ENCODE peak calls at places on chromosomes 2 and 18, in eight cellular contexts. One of them, this sample, is unnamed.

GRCh38 chr2:42854207-42854818 is 61.9 kb upstream of the HAAO start:
- DNase-seq in K562: no peak
- DNase-seq in AG09309: no peak
- DNase-seq in transverse colon: peak; percentile 27
- DNase-seq in progenitor cell of endocrine pancreas: no peak
- DNase-seq in GM13976: no peak
- DNase-seq in GM12865: no peak
- DNase-seq in Panc1: no peak
- DNase-seq in this sample: no peak

GRCh38 chr18:36593641-36594040 is 235.2 kb downstream of the TPGS2 start:
- DNase-seq in transverse colon: no peak
- DNase-seq in progenitor cell of endocrine pancreas: no peak
- DNase-seq in GM12865: no peak
- DNase-seq in GM13976: no peak
- DNase-seq in AG09309: no peak
- DNase-seq in Panc1: no peak
- DNase-seq in K562: no peak
- DNase-seq in this sample: no peak

GRCh38 chr2:9238927-9239326 is 32.3 kb downstream of the ASAP2 start:
- DNase-seq in K562: no peak
- DNase-seq in GM12865: no peak
- DNase-seq in progenitor cell of endocrine pancreas: no peak
- DNase-seq in AG09309: no peak
- DNase-seq in GM13976: no peak
- DNase-seq in transverse colon: no peak
- DNase-seq in Panc1: no peak
- DNase-seq in this sample: peak; percentile 40

GRCh38 chr2:218030409-218031195 is 27.8 kb upstream of the TNS1 start:
- DNase-seq in GM13976: no peak
- DNase-seq in K562: no peak
- DNase-seq in Panc1: no peak
- DNase-seq in GM12865: no peak
- DNase-seq in AG09309: no peak
- DNase-seq in progenitor cell of endocrine pancreas: no peak
- DNase-seq in transverse colon: no peak
- DNase-seq in this sample: no peak

GRCh38 chr18:11500153-11501122 is 109.0 kb upstream of the SLC35G4 start:
- DNase-seq in Panc1: peak; percentile 81
- DNase-seq in AG09309: peak; percentile 96
- DNase-seq in transverse colon: no peak
- DNase-seq in GM12865: peak; percentile 89
- DNase-seq in progenitor cell of endocrine pancreas: no peak
- DNase-seq in GM13976: no peak
- DNase-seq in K562: no peak
- DNase-seq in this sample: no peak

GRCh38 chr2:99862566-99862965 is 279.8 kb downstream of the AFF3 start:
- DNase-seq in GM13976: no peak
- DNase-seq in AG09309: no peak
- DNase-seq in GM12865: no peak
- DNase-seq in progenitor cell of endocrine pancreas: no peak
- DNase-seq in Panc1: no peak
- DNase-seq in K562: no peak
- DNase-seq in transverse colon: no peak
- DNase-seq in this sample: no peak

GRCh38 chr2:119425620-119426395 is 5.8 kb upstream of the TMEM37 start:
- DNase-seq in progenitor cell of endocrine pancreas: no peak
- DNase-seq in AG09309: no peak
- DNase-seq in transverse colon: peak; percentile 83
- DNase-seq in GM13976: no peak
- DNase-seq in GM12865: no peak
- DNase-seq in Panc1: no peak
- DNase-seq in K562: no peak
- DNase-seq in this sample: no peak

GRCh38 chr2:119387381-119388129 is 20.8 kb downstream of the DBI start:
- DNase-seq in progenitor cell of endocrine pancreas: no peak
- DNase-seq in AG09309: peak; percentile 55
- DNase-seq in Panc1: no peak
- DNase-seq in GM12865: peak; percentile 65
- DNase-seq in GM13976: peak; percentile 73
- DNase-seq in K562: peak; percentile 22
- DNase-seq in transverse colon: peak; percentile 55
- DNase-seq in this sample: no peak

GRCh38 chr2:128421286-128421685 is 102.6 kb upstream of the HS6ST1 start:
- DNase-seq in transverse colon: no peak
- DNase-seq in AG09309: no peak
- DNase-seq in GM12865: no peak
- DNase-seq in GM13976: no peak
- DNase-seq in K562: no peak
- DNase-seq in Panc1: no peak
- DNase-seq in progenitor cell of endocrine pancreas: no peak
- DNase-seq in this sample: no peak

GRCh38 chr2:104033399-104033798 is 820.5 kb upstream of the POU3F3 start:
- DNase-seq in progenitor cell of endocrine pancreas: no peak
- DNase-seq in AG09309: no peak
- DNase-seq in Panc1: peak; percentile 12
- DNase-seq in K562: no peak
- DNase-seq in GM13976: no peak
- DNase-seq in transverse colon: no peak
- DNase-seq in GM12865: peak; percentile 27
- DNase-seq in this sample: no peak

GRCh38 chr2:31937741-31938140 is 73.1 kb downstream of the MEMO1 start:
- DNase-seq in GM12865: no peak
- DNase-seq in GM13976: no peak
- DNase-seq in progenitor cell of endocrine pancreas: no peak
- DNase-seq in Panc1: no peak
- DNase-seq in transverse colon: no peak
- DNase-seq in K562: no peak
- DNase-seq in AG09309: no peak
- DNase-seq in this sample: no peak

GRCh38 chr2:174120346-174120745 is 128.0 kb downstream of the OLA1 start:
- DNase-seq in transverse colon: no peak
- DNase-seq in K562: no peak
- DNase-seq in AG09309: no peak
- DNase-seq in Panc1: peak; percentile 7
- DNase-seq in GM13976: no peak
- DNase-seq in progenitor cell of endocrine pancreas: no peak
- DNase-seq in GM12865: peak; percentile 4
- DNase-seq in this sample: no peak

GRCh38 chr2:219247678-219248642 is 2.7 kb downstream of the STK16 start:
- DNase-seq in Panc1: no peak
- DNase-seq in transverse colon: peak; percentile 46
- DNase-seq in GM12865: peak; percentile 47
- DNase-seq in GM13976: no peak
- DNase-seq in K562: peak; percentile 9
- DNase-seq in AG09309: no peak
- DNase-seq in progenitor cell of endocrine pancreas: no peak
- DNase-seq in this sample: no peak

GRCh38 chr2:234198976-234199375 is 148.5 kb downstream of the SPP2 start:
- DNase-seq in AG09309: no peak
- DNase-seq in GM12865: no peak
- DNase-seq in K562: no peak
- DNase-seq in transverse colon: no peak
- DNase-seq in progenitor cell of endocrine pancreas: no peak
- DNase-seq in GM13976: no peak
- DNase-seq in Panc1: no peak
- DNase-seq in this sample: no peak

GRCh38 chr18:54204883-54205282 is 19.6 kb downstream of the MBD2 start:
- DNase-seq in K562: no peak
- DNase-seq in progenitor cell of endocrine pancreas: no peak
- DNase-seq in transverse colon: no peak
- DNase-seq in GM13976: no peak
- DNase-seq in Panc1: no peak
- DNase-seq in GM12865: no peak
- DNase-seq in AG09309: no peak
- DNase-seq in this sample: no peak

DNA sequence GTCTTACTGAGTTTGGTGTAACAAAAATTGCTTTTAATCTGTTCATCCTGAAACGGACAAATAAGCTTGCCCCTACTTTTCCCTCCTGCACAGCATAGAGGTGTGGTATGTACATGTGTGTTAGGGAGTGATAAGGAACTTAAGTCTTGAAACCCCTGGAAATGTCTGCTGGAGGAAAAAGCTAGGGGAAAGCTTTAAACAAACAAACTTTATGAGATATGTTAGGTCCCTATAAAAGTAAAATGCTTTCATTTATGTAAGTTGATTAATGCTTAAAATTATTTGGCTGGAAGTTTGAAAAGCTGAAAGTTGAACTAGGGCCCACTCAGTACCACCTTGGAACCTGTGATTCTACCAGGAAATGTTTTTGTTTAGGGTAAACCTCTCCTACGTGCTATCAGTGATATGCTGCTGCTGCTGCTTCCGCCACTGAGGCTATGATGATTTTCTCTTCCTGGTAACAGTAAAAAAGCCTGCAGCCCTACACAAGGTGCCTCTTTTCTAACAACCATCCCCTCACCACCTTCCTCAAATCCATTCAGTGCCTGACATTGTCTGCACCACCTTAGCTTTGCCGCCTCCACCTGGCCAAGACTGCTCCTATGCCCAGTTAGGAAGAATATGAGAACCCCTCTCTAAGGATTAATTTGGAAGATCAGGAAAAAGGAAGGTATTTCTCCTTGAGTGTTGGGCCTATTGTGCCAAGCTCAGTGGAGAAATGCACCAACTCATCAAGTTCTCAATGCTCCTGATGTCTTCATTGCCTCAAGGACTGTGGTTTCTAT is 2.5 kb upstream of the YES1 start:
- DNase-seq in transverse colon: no peak
- DNase-seq in GM13976: no peak
- DNase-seq in GM12865: no peak
- DNase-seq in K562: peak; percentile 86
- DNase-seq in AG09309: no peak
- DNase-seq in progenitor cell of endocrine pancreas: no peak
- DNase-seq in Panc1: no peak
- DNase-seq in this sample: no peak
- TF ChIP-seq CTCF in transverse colon: no peak
- TF ChIP-seq CTCF in GM13976: no peak
- TF ChIP-seq CTCF in GM12865: no peak
- TF ChIP-seq CTCF in K562: peak; percentile 22
- TF ChIP-seq CTCF in AG09309: no peak
- TF ChIP-seq CTCF in progenitor cell of endocrine pancreas: no peak
- TF ChIP-seq CTCF in Panc1: peak; percentile 51
- TF ChIP-seq CTCF in this sample: peak; percentile 29

GRCh38 chr2:68938938-68939337 is 13.8 kb downstream of the GKN2 start:
- DNase-seq in progenitor cell of endocrine pancreas: no peak
- DNase-seq in GM12865: no peak
- DNase-seq in K562: no peak
- DNase-seq in AG09309: no peak
- DNase-seq in GM13976: no peak
- DNase-seq in Panc1: no peak
- DNase-seq in transverse colon: no peak
- DNase-seq in this sample: no peak

GRCh38 chr2:68942827-68943226 is 9.9 kb downstream of the GKN2 start:
- DNase-seq in progenitor cell of endocrine pancreas: no peak
- DNase-seq in Panc1: no peak
- DNase-seq in transverse colon: no peak
- DNase-seq in GM13976: no peak
- DNase-seq in K562: no peak
- DNase-seq in GM12865: no peak
- DNase-seq in AG09309: no peak
- DNase-seq in this sample: no peak

GRCh38 chr2:68937346-68938055 is 15.2 kb downstream of the GKN2 start:
- DNase-seq in GM12865: no peak
- DNase-seq in progenitor cell of endocrine pancreas: no peak
- DNase-seq in AG09309: no peak
- DNase-seq in GM13976: no peak
- DNase-seq in Panc1: no peak
- DNase-seq in K562: no peak
- DNase-seq in transverse colon: no peak
- DNase-seq in this sample: no peak

GRCh38 chr2:68940369-68940768 is 12.3 kb downstream of the GKN2 start:
- DNase-seq in progenitor cell of endocrine pancreas: no peak
- DNase-seq in GM13976: no peak
- DNase-seq in K562: no peak
- DNase-seq in AG09309: no peak
- DNase-seq in transverse colon: no peak
- DNase-seq in GM12865: no peak
- DNase-seq in Panc1: no peak
- DNase-seq in this sample: no peak

GRCh38 chr2:68939962-68940361 is 12.7 kb downstream of the GKN2 start:
- DNase-seq in progenitor cell of endocrine pancreas: no peak
- DNase-seq in transverse colon: no peak
- DNase-seq in Panc1: no peak
- DNase-seq in K562: no peak
- DNase-seq in GM13976: no peak
- DNase-seq in AG09309: no peak
- DNase-seq in GM12865: no peak
- DNase-seq in this sample: no peak
- TF ChIP-seq CTCF in progenitor cell of endocrine pancreas: no peak
- TF ChIP-seq CTCF in transverse colon: no peak
- TF ChIP-seq CTCF in Panc1: no peak
- TF ChIP-seq CTCF in K562: no peak
- TF ChIP-seq CTCF in GM13976: no peak
- TF ChIP-seq CTCF in AG09309: no peak
- TF ChIP-seq CTCF in GM12865: no peak
- TF ChIP-seq CTCF in this sample: no peak

GRCh38 chr2:239308696-239309397 is 92.0 kb downstream of the HDAC4 start:
- DNase-seq in K562: no peak
- DNase-seq in transverse colon: peak; percentile 29
- DNase-seq in Panc1: no peak
- DNase-seq in progenitor cell of endocrine pancreas: no peak
- DNase-seq in GM12865: no peak
- DNase-seq in AG09309: peak; percentile 28
- DNase-seq in GM13976: no peak
- DNase-seq in this sample: no peak
- TF ChIP-seq CTCF in K562: no peak
- TF ChIP-seq CTCF in transverse colon: no peak
- TF ChIP-seq CTCF in Panc1: no peak
- TF ChIP-seq CTCF in progenitor cell of endocrine pancreas: no peak
- TF ChIP-seq CTCF in GM12865: no peak
- TF ChIP-seq CTCF in AG09309: no peak
- TF ChIP-seq CTCF in GM13976: no peak
- TF ChIP-seq CTCF in this sample: no peak

GRCh38 chr2:171228826-171229225 is 68.1 kb upstream of the TLK1 start:
- DNase-seq in GM13976: no peak
- DNase-seq in Panc1: no peak
- DNase-seq in GM12865: peak; percentile 23
- DNase-seq in AG09309: no peak
- DNase-seq in transverse colon: no peak
- DNase-seq in K562: no peak
- DNase-seq in progenitor cell of endocrine pancreas: no peak
- DNase-seq in this sample: no peak

GRCh38 chr2:171227066-171227782 is 66.5 kb upstream of the TLK1 start:
- DNase-seq in AG09309: peak; percentile 28
- DNase-seq in Panc1: no peak
- DNase-seq in GM13976: no peak
- DNase-seq in K562: peak; percentile 53
- DNase-seq in GM12865: no peak
- DNase-seq in transverse colon: no peak
- DNase-seq in progenitor cell of endocrine pancreas: no peak
- DNase-seq in this sample: no peak

GRCh38 chr2:171226471-171226870 is 65.8 kb upstream of the TLK1 start:
- DNase-seq in transverse colon: no peak
- DNase-seq in AG09309: no peak
- DNase-seq in progenitor cell of endocrine pancreas: no peak
- DNase-seq in GM13976: no peak
- DNase-seq in K562: no peak
- DNase-seq in GM12865: no peak
- DNase-seq in Panc1: no peak
- DNase-seq in this sample: no peak

GRCh38 chr2:171225989-171226388 is 65.3 kb upstream of the TLK1 start:
- DNase-seq in K562: no peak
- DNase-seq in progenitor cell of endocrine pancreas: no peak
- DNase-seq in GM12865: no peak
- DNase-seq in transverse colon: no peak
- DNase-seq in Panc1: no peak
- DNase-seq in GM13976: no peak
- DNase-seq in AG09309: no peak
- DNase-seq in this sample: no peak

GRCh38 chr2:171225302-171225980 is 64.7 kb upstream of the TLK1 start:
- DNase-seq in GM13976: no peak
- DNase-seq in progenitor cell of endocrine pancreas: no peak
- DNase-seq in transverse colon: no peak
- DNase-seq in Panc1: peak; percentile 35
- DNase-seq in GM12865: no peak
- DNase-seq in AG09309: peak; percentile 74
- DNase-seq in K562: peak; percentile 25
- DNase-seq in this sample: no peak
- TF ChIP-seq CTCF in GM13976: no peak
- TF ChIP-seq CTCF in progenitor cell of endocrine pancreas: no peak
- TF ChIP-seq CTCF in transverse colon: no peak
- TF ChIP-seq CTCF in Panc1: no peak
- TF ChIP-seq CTCF in GM12865: no peak
- TF ChIP-seq CTCF in AG09309: peak; percentile 37
- TF ChIP-seq CTCF in K562: peak; percentile 30
- TF ChIP-seq CTCF in this sample: no peak

This sample was measured in D721Med.